ENCODE peak calls at places on chromosomes 12 and 14, in four cellular contexts. B, R, M and F are unnamed samples.

GRCh38 chr12:123657211-123657610 is 13.7 kb upstream of the TCTN2 start:
- DNase-seq in B (no peak), R (no peak), M (no peak), F (no peak)

GRCh38 chr14:99191663-99192621 is 80.1 kb downstream of the BCL11B start:
- DNase-seq in B (no peak), R (no peak), M (no peak), F (no peak)

GRCh38 chr12:127054531-127054930 is 1212.4 kb upstream of the TMEM132C start:
- DNase-seq in B (no peak), R (no peak), M (no peak), F (no peak)

GRCh38 chr12:51449569-51450246 is 25.1 kb downstream of the SLC4A8 start:
- DNase-seq in B (no peak), R (no peak), M (no peak), F (no peak)

GRCh38 chr12:118436002-118436724 is 59.8 kb downstream of the SUDS3 start:
- DNase-seq in B (peak), R (no peak), M (no peak), F (peak)

GRCh38 chr14:96782436-96782835 is 14.7 kb upstream of the VRK1 start:
- DNase-seq in B (no peak), R (no peak), M (no peak), F (no peak)

GRCh38 chr14:64478634-64479250 is 13.4 kb downstream of the AKAP5 start:
- DNase-seq in B (no peak), R (no peak), M (no peak), F (no peak)

GRCh38 chr14:51319181-51319597 is 79.1 kb downstream of the TMX1 start:
- DNase-seq in B (no peak), R (no peak), M (no peak), F (no peak)

GRCh38 chr12:15534870-15535269 is 212.6 kb downstream of the PTPRO start:
- DNase-seq in B (no peak), R (no peak), M (no peak), F (no peak)

GRCh38 chr14:69483765-69484443 is 624 bp upstream of the PLEKHD1 start:
- DNase-seq in B (no peak), R (no peak), M (no peak), F (no peak)

GRCh38 chr14:103301512-103302197 is 32.4 kb upstream of the EIF5 start:
- DNase-seq in B (peak), R (no peak), M (no peak), F (no peak)

GRCh38 chr12:30823140-30823669 is 68.5 kb upstream of the CAPRIN2 start:
- DNase-seq in B (no peak), R (no peak), M (no peak), F (no peak)

GRCh38 chr12:121893901-121894540 is 5.4 kb downstream of the PSMD9 start:
- DNase-seq in B (peak), R (no peak), M (peak), F (no peak)
- TF ChIP-seq TCF7L2 in B (no peak), R (no peak), M (no peak), F (no peak)

GRCh38 chr12:65539062-65539461 is 260.6 kb downstream of the MSRB3 start:
- DNase-seq in B (no peak), R (no peak), M (no peak), F (no peak)
- TF ChIP-seq TCF7L2 in B (no peak), R (no peak), M (no peak), F (no peak)

DNA sequence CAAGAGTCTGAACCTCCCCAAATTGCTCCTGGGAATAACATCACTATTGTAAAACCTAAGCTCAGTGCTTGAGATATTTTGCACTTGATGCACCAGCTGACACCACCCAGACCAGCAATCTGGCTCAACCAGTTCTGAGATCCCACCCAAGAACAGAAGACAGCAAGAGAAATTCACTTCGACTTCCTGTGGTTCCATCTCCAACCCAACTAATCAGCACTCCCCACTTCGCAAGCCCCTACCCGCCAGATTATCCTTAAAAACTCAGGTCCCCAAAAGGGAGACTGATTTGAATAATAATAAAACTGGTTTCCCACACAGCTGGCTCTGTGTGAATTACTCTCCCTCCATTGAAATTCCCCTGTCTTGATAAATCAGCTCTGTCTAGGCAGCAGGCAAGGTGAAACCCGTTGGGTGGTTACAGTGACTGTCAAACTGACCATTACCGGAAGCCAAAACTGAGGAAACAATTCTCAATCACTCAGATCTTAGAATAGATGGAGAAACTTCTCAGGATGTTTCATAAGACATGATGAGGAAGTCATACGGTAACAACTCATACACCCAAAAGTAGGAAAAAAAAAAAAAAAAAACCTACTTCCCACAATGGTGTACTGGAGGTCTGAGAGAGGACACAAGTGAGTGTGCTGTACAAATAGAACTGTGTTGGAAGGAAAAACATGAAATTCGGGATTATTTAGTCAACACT is 92.4 kb downstream of the TMTC1 start:
- DNase-seq in B (no peak), R (no peak), M (no peak), F (no peak)
- TF ChIP-seq TCF7L2 in B (no peak), R (no peak), M (no peak), F (no peak)

DNA sequence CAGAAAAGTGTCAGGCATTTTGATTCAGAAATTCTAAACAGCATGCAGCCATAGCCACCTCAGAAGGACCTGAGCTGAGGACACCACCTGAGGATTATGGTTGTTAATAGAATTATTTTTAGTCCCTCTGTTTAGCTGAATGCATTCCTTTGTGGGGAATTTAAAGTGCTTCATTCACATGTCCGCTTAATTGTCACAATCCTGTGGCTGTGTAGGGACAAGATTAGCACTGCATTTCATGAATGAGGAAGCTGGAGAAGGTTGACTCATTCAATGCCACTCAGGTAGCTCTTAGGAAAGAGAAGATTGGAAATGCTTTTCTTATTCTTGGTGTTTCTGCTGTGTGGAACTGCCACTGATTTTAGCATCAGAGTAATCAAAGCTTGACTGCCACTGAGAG is 42.0 kb upstream of the KRR1 start:
- DNase-seq in B (peak), R (no peak), M (no peak), F (peak)
- TF ChIP-seq TCF7L2 in B (no peak), R (no peak), M (no peak), F (no peak)

GRCh38 chr12:94172031-94172430 is 23.7 kb downstream of the PLXNC1 start:
- DNase-seq in B (peak), R (no peak), M (peak), F (no peak)
- TF ChIP-seq TCF7L2 in B (no peak), R (no peak), M (no peak), F (no peak)

GRCh38 chr12:19002192-19002591 is 127.3 kb upstream of the PLEKHA5 start:
- DNase-seq in B (no peak), R (no peak), M (no peak), F (no peak)
- TF ChIP-seq TCF7L2 in B (no peak), R (no peak), M (no peak), F (no peak)

GRCh38 chr14:92950773-92951172 is 27.8 kb downstream of the CHGA start:
- DNase-seq in B (no peak), R (no peak), M (no peak), F (no peak)
- TF ChIP-seq TCF7L2 in B (no peak), R (no peak), M (no peak), F (no peak)

DNA sequence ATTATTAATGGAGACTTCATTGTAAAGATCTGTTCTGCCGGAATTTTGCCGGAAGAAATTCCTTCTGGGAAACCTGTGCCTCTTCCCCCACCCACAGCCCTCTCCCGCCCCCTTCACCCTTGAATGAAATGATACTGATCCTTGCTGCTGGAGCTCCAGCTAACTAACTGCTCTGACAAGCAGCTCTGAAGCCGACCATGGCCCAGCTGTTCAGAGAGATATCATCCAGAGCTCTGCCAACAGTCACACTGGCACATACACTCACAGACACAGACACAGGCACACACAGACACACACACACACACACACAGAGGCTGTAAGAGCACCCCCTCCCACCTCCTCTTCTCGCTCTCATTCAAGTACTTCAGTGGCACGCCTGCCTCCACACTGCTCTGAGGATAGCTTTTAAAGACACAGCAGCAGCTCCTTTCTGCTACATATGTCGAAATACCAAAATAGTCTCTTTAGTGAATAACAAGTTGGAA is 88.6 kb downstream of the R3HDM2 start:
- DNase-seq in B (peak), R (no peak), M (no peak), F (no peak)
- TF ChIP-seq TCF7L2 in B (no peak), R (no peak), M (no peak), F (no peak)